ENCODE peak calls at places on chromosomes 5 and 9, in six cellular contexts. Z, I, S, O, B and T are unnamed samples.

GRCh38 chr9:69771775-69772418 is 12.1 kb upstream of the PTAR1 start:
- DNase-seq in S (no peak), Z (peak), I (peak), B (no peak), O (no peak), T (no peak)

GRCh38 chr5:134519989-134520388 is 5.5 kb upstream of the JADE2 start:
- DNase-seq in B (no peak), I (no peak), Z (no peak), S (no peak), O (no peak), T (no peak)

GRCh38 chr5:162209005-162209605 is 141.5 kb downstream of the GABRG2 start:
- DNase-seq in S (peak), I (no peak), B (peak), O (peak), Z (peak), T (no peak)

GRCh38 chr9:99579964-99580363 is 241.7 kb upstream of the NR4A3 start:
- DNase-seq in I (no peak), S (no peak), Z (no peak), O (peak), B (peak), T (no peak)

GRCh38 chr5:80346055-80346454 is 26.3 kb downstream of the SPZ1 start:
- DNase-seq in I (peak), O (peak), S (peak), Z (no peak), B (peak), T (no peak)

GRCh38 chr5:142671801-142672200 is 14.1 kb downstream of the FGF1 start:
- DNase-seq in O (no peak), B (no peak), S (no peak), I (peak), Z (peak), T (no peak)

GRCh38 chr5:14967166-14967565 is 95.6 kb upstream of the ANKH start:
- DNase-seq in S (no peak), I (no peak), Z (no peak), B (no peak), O (no peak), T (no peak)

GRCh38 chr5:56026863-56027300 is 32.1 kb upstream of the IL6ST start:
- DNase-seq in I (peak), S (no peak), B (no peak), O (no peak), Z (peak), T (no peak)

GRCh38 chr9:5735072-5735471 is 97.8 kb downstream of the ERMP1 start:
- DNase-seq in O (no peak), Z (no peak), S (no peak), B (no peak), I (no peak), T (no peak)

GRCh38 chr5:65480306-65480865 is 1.3 kb downstream of the ADAMTS6 start:
- DNase-seq in S (peak), I (peak), Z (peak), O (peak), B (peak), T (peak)

GRCh38 chr9:129944501-129945116 is 98.4 kb downstream of the FNBP1 start:
- DNase-seq in Z (no peak), B (peak), S (no peak), O (peak), I (no peak), T (no peak)

GRCh38 chr5:124706729-124707361 is 39.6 kb downstream of the ZNF608 start:
- DNase-seq in O (peak), S (no peak), I (peak), B (peak), Z (no peak), T (no peak)

GRCh38 chr5:83450183-83450839 is 21.2 kb upstream of the VCAN start:
- DNase-seq in S (no peak), O (no peak), Z (peak), I (peak), B (no peak), T (no peak)

GRCh38 chr5:52771343-52772039 is 16.2 kb upstream of the ITGA1 start:
- DNase-seq in I (no peak), B (no peak), Z (no peak), S (no peak), O (no peak), T (no peak)

GRCh38 chr9:108859459-108860114 is 2.5 kb upstream of the ACTL7A start:
- DNase-seq in O (no peak), B (no peak), Z (no peak), I (no peak), S (no peak), T (no peak)

GRCh38 chr9:127503379-127503921 is 52.1 kb downstream of the LRSAM1 start:
- DNase-seq in B (no peak), O (no peak), I (no peak), S (no peak), Z (no peak), T (no peak)

GRCh38 chr5:14101922-14102321 is 41.2 kb upstream of the TRIO start:
- DNase-seq in O (no peak), S (no peak), B (no peak), I (no peak), Z (no peak), T (no peak)

GRCh38 chr9:107158321-107158720 is 124.8 kb upstream of the RAD23B start:
- DNase-seq in Z (peak), O (no peak), S (no peak), B (no peak), I (peak), T (no peak)

GRCh38 chr5:95130951-95131350 is 153.9 kb downstream of the MCTP1 start:
- DNase-seq in I (peak), B (no peak), S (no peak), O (no peak), Z (peak), T (no peak)

GRCh38 chr9:126304946-126305370 is 21.7 kb upstream of the MVB12B start:
- DNase-seq in S (no peak), B (no peak), I (no peak), O (no peak), Z (no peak), T (no peak)

GRCh38 chr5:124806026-124806856 is 59.8 kb upstream of the ZNF608 start:
- DNase-seq in O (peak), Z (peak), B (peak), I (peak), S (peak), T (no peak)

GRCh38 chr9:32968101-32969011 is 33.1 kb downstream of the APTX start:
- DNase-seq in S (peak), I (peak), Z (peak), O (peak), B (peak), T (no peak)

GRCh38 chr5:132058646-132059042 is 1.8 kb upstream of the IL3 start:
- DNase-seq in O (no peak), B (no peak), I (no peak), S (no peak), Z (no peak), T (no peak)

GRCh38 chr9:130601100-130601499 is 21.7 kb downstream of the FUBP3 start:
- DNase-seq in O (no peak), I (no peak), S (no peak), Z (no peak), B (no peak), T (no peak)

GRCh38 chr5:166430491-166431319 is 1860.7 kb upstream of the WWC1 start:
- DNase-seq in O (no peak), I (no peak), B (no peak), S (no peak), Z (no peak), T (no peak)

GRCh38 chr9:124322618-124323432 is 65.1 kb downstream of the NEK6 start:
- DNase-seq in B (no peak), O (no peak), Z (no peak), I (peak), S (no peak), T (no peak)

GRCh38 chr9:109451311-109452025 is 46.6 kb downstream of the PTPN3 start:
- DNase-seq in B (no peak), I (no peak), O (no peak), S (no peak), Z (no peak), T (no peak)

GRCh38 chr5:179504191-179504590 is 46.2 kb upstream of the RUFY1 start:
- DNase-seq in S (no peak), B (no peak), I (no peak), Z (no peak), O (no peak), T (no peak)

GRCh38 chr5:26482817-26483375 is 555.5 kb downstream of the CDH9 start:
- DNase-seq in I (peak), Z (peak), S (no peak), B (peak), O (peak), T (no peak)

GRCh38 chr5:98397081-98397480 is 376.4 kb upstream of the RGMB start:
- DNase-seq in B (no peak), S (no peak), O (no peak), Z (peak), I (peak), T (no peak)

GRCh38 chr5:43422143-43422542 is 10.0 kb upstream of the CCL28 start:
- DNase-seq in O (peak), I (peak), Z (peak), B (peak), S (no peak), T (no peak)

GRCh38 chr9:129626944-129627297 is 958 bp downstream of the NTMT1 start:
- DNase-seq in Z (peak), B (no peak), S (no peak), I (peak), O (no peak), T (no peak)

GRCh38 chr9:81855538-81855937 is 72.7 kb upstream of the SPATA31D4 start:
- DNase-seq in B (no peak), S (no peak), O (no peak), I (peak), Z (peak), T (no peak)

GRCh38 chr5:177403194-177403825 is 2.8 kb upstream of the PFN3 start:
- DNase-seq in B (no peak), O (peak), Z (no peak), I (no peak), S (no peak), T (no peak)
- TF ChIP-seq CTCF in B (no peak), O (no peak), Z (no peak), I (no peak), S (no peak), T (no peak)

DNA sequence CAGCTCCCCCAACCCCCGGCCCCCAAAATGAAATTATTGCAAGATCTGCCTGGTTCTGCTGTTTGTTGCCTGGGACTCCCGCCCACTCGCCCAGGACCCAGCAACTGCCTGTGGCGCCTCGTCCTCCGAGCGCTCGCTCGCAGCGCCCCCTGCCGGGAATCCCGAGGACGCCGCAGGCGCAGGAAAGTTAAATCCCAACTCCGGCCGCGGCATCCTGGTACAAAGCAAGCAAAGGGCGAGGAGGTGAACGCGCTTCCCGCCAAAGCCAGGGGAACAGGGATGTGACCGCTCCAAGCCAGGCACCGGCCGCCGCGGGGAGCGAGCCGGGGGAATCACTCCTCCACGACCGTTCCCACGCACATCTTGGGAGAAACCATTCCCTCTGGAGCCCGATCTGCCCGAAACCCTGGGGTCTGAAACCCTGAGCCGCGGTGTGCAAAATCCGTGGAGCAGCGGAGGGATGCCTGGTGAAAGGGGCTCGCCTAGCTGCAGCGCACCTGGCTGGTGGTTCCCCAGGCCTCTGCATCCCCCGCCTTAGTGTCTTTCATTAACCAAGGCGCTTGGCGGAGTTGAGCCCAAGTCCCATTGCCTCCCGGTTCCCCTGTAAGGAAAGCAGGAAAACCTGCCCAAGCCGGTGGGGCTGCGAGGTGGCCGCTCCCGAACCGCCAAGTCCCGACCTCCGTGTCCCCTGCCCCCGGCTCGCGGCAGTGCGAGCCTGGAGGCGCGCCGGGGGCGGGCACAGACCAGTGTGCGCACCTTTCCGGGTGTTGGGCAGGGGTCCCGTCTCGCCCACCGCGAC is 1.2 kb downstream of the SEMA5A start:
- DNase-seq in S (peak), Z (peak), I (peak), O (peak), B (peak), T (peak)
- TF ChIP-seq CTCF in S (no peak), Z (peak), I (peak), O (peak), B (peak), T (peak)

DNA sequence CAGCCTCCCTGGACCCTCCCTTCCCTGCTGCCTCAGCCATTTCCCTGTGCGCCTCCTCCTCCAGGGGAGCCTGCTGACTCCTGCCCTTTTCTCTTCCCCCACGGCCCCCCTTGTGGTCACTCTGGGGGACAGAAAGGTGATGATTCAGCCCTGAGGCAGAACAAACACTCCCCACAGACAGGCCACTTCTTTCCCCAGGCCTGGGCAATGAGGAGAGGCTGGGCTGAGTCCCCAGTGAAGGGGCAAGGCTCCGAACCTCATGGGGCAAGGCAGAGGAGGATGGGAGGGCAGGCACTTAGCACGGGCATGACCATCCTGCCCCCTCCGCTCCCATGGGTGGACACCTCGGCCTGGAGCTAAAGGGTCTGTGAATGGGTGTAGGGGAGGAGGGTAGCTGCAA is 21.0 kb downstream of the CSF1R start:
- DNase-seq in Z (peak), S (peak), B (peak), I (no peak), O (no peak), T (no peak)
- TF ChIP-seq CTCF in Z (peak), S (no peak), B (no peak), I (no peak), O (no peak), T (no peak)

GRCh38 chr5:170632266-170632984 is 128.6 kb downstream of the KCNIP1 start:
- DNase-seq in S (no peak), I (no peak), O (no peak), Z (no peak), B (no peak), T (no peak)

GRCh38 chr5:170632985-170633234 is 129.1 kb downstream of the KCNIP1 start:
- DNase-seq in B (no peak), S (no peak), O (peak), Z (no peak), I (no peak), T (peak)

GRCh38 chr5:170630711-170631141 is 126.9 kb downstream of the KCNIP1 start:
- DNase-seq in Z (no peak), O (no peak), B (no peak), S (no peak), I (no peak), T (no peak)

GRCh38 chr5:170630226-170630625 is 126.4 kb downstream of the KCNIP1 start:
- DNase-seq in B (no peak), Z (no peak), I (no peak), S (no peak), O (no peak), T (no peak)

DNA sequence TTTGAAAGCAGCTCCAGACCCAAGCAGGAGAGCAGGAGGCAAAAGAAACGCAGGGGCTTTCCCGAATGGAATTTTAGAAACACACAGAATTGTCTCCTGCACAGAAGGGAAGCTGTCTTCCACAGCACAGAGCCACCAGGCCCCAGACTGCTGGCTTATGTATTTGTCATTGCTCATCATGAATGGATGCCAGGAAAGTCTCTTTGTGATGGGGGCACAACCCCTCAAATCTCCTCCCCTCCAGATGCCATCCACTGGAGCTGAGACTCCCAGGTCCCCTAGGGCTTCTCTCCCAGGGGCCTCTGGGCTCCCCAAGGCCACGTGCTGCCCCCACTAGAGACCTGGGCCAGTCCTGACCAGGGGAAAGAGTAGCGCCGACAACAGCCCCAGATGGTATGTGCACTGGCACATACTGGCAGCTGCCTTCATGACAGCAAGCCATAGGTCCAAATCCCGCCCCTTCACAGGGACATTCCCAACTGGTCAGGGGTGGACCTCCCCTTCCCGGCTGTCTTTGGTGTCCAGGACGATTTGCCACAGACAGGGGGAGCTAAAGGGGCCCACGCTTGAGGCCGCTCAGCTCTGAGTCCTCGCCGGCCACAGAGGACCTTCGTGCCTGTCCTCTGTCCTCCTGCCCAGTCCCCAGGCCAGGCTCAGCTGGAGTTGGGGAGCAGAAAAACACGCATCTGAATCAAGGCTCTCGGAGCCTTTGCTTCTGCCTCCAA is 127.8 kb downstream of the KCNIP1 start:
- DNase-seq in B (peak), I (no peak), S (no peak), Z (no peak), O (no peak), T (no peak)
- TF ChIP-seq CTCF in B (peak), I (no peak), S (no peak), Z (peak), O (no peak), T (no peak)

DNA sequence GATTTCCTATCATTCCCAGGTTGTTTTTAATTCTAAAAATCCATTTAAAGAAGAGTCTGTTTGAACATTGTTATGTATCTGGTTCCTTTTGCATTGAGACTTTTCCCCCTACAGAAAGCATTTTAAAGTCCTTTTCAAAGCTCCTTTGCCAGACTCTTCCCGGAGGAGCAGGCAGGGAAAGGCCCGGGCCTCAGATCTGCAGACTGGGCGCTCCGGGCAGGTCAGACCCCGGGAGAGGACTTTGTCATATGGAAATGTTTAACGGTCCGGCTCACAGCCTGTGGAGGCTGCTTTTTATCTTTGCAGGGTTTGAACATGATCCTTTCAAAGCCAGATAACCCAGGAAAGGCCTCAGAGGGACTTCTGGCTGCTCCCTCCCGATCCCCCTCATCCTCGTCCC is 82.0 kb upstream of the IRX2 start:
- DNase-seq in O (no peak), B (no peak), S (no peak), I (no peak), Z (no peak), T (no peak)
- TF ChIP-seq CTCF in O (no peak), B (no peak), S (no peak), I (no peak), Z (no peak), T (no peak)

GRCh38 chr5:59193616-59194319 is 610.9 kb downstream of the RAB3C start:
- DNase-seq in Z (peak), S (no peak), O (no peak), I (peak), B (no peak), T (no peak)
- TF ChIP-seq CTCF in Z (no peak), S (no peak), O (no peak), I (no peak), B (no peak), T (no peak)

GRCh38 chr9:21473236-21473635 is 8.9 kb downstream of the IFNE start:
- DNase-seq in B (no peak), O (no peak), Z (no peak), I (no peak), S (no peak), T (no peak)
- TF ChIP-seq CTCF in B (no peak), O (no peak), Z (peak), I (peak), S (no peak), T (no peak)

GRCh38 chr9:137772281-137772873 is 105.2 kb upstream of the CACNA1B start:
- DNase-seq in Z (no peak), B (no peak), S (no peak), O (no peak), I (peak), T (no peak)
- TF ChIP-seq CTCF in Z (peak), B (no peak), S (no peak), O (no peak), I (peak), T (no peak)

DNA sequence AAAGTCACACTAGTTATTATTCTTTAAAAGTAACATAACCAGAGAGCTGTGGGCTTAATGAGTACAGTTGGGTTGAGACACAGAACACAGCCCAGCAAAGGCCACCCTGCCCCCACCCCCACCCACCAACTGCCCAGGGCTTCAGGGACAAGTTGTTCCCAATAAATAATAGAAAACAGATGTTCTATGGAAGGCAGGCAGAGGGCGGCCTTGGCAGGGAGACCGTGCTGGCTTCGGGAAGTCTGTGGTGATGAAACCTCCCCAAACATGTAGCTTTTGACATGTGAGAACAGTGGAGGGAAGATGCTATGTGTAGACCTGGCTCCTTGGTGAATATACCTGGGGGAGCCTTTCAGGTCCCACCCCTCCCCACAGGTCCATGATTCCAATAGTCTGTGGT is 10.0 kb downstream of the TRAF1 start:
- DNase-seq in B (peak), I (peak), O (no peak), S (peak), Z (no peak), T (no peak)
- TF ChIP-seq CTCF in B (no peak), I (peak), O (no peak), S (no peak), Z (peak), T (peak)